ENCODE peak calls at places on chromosomes 5 and 9, in seven cellular contexts. One of them, this sample, is unnamed.
A peak's percentile ranks its signal among the peaks of the same experiment; 100 is the strongest.

GRCh38 chr9:76558465-76558864 is 99.5 kb downstream of the GCNT1 start:
- DNase-seq in lower lobe of right lung: no peak
- DNase-seq in AG04450: no peak
- DNase-seq in heart left ventricle: no peak
- DNase-seq in fibroblast of lung: peak; percentile 30
- DNase-seq in colonic mucosa: no peak
- DNase-seq in endodermal cell: no peak
- DNase-seq in this sample: no peak

GRCh38 chr5:32989815-32990214 is 278.7 kb downstream of the NPR3 start:
- DNase-seq in lower lobe of right lung: no peak
- DNase-seq in fibroblast of lung: no peak
- DNase-seq in colonic mucosa: no peak
- DNase-seq in AG04450: no peak
- DNase-seq in endodermal cell: no peak
- DNase-seq in heart left ventricle: no peak
- DNase-seq in this sample: no peak

GRCh38 chr5:157744055-157745011 is 821 bp downstream of the LSM11 start:
- DNase-seq in fibroblast of lung: no peak
- DNase-seq in heart left ventricle: peak; percentile 72
- DNase-seq in AG04450: no peak
- DNase-seq in endodermal cell: no peak
- DNase-seq in colonic mucosa: no peak
- DNase-seq in lower lobe of right lung: peak; percentile 64
- DNase-seq in this sample: peak; percentile 53

GRCh38 chr5:602466-603035 is 9.6 kb upstream of the CEP72 start:
- DNase-seq in fibroblast of lung: no peak
- DNase-seq in lower lobe of right lung: no peak
- DNase-seq in AG04450: no peak
- DNase-seq in endodermal cell: peak; percentile 35
- DNase-seq in heart left ventricle: no peak
- DNase-seq in colonic mucosa: no peak
- DNase-seq in this sample: peak; percentile 22

GRCh38 chr9:94697972-94698581 is 28.4 kb upstream of the AOPEP start:
- DNase-seq in lower lobe of right lung: no peak
- DNase-seq in colonic mucosa: no peak
- DNase-seq in heart left ventricle: no peak
- DNase-seq in fibroblast of lung: peak; percentile 13
- DNase-seq in endodermal cell: peak; percentile 78
- DNase-seq in AG04450: no peak
- DNase-seq in this sample: no peak

GRCh38 chr5:158382473-158382872 is 523.5 kb upstream of the CLINT1 start:
- DNase-seq in AG04450: peak; percentile 88
- DNase-seq in fibroblast of lung: peak; percentile 97
- DNase-seq in colonic mucosa: peak; percentile 40
- DNase-seq in lower lobe of right lung: peak; percentile 68
- DNase-seq in endodermal cell: peak; percentile 81
- DNase-seq in heart left ventricle: peak; percentile 67
- DNase-seq in this sample: no peak

GRCh38 chr5:32144637-32145207 is 29.4 kb downstream of the GOLPH3 start:
- DNase-seq in lower lobe of right lung: no peak
- DNase-seq in fibroblast of lung: no peak
- DNase-seq in colonic mucosa: no peak
- DNase-seq in AG04450: no peak
- DNase-seq in endodermal cell: no peak
- DNase-seq in heart left ventricle: no peak
- DNase-seq in this sample: peak; percentile 37

GRCh38 chr5:146344155-146345118 is 5.8 kb downstream of the POU4F3 start:
- DNase-seq in endodermal cell: peak; percentile 95
- DNase-seq in fibroblast of lung: no peak
- DNase-seq in colonic mucosa: peak; percentile 18
- DNase-seq in heart left ventricle: no peak
- DNase-seq in AG04450: no peak
- DNase-seq in lower lobe of right lung: no peak
- DNase-seq in this sample: no peak

GRCh38 chr9:79357620-79358019 is 214.1 kb upstream of the TLE4 start:
- DNase-seq in fibroblast of lung: no peak
- DNase-seq in endodermal cell: no peak
- DNase-seq in heart left ventricle: no peak
- DNase-seq in colonic mucosa: no peak
- DNase-seq in lower lobe of right lung: peak; percentile 55
- DNase-seq in AG04450: no peak
- DNase-seq in this sample: no peak

GRCh38 chr9:83281306-83282255 is 218.6 kb upstream of the RASEF start:
- DNase-seq in endodermal cell: no peak
- DNase-seq in AG04450: no peak
- DNase-seq in colonic mucosa: no peak
- DNase-seq in heart left ventricle: no peak
- DNase-seq in lower lobe of right lung: no peak
- DNase-seq in fibroblast of lung: peak; percentile 6
- DNase-seq in this sample: no peak

GRCh38 chr5:137627730-137628129 is 108.2 kb downstream of the KLHL3 start:
- DNase-seq in heart left ventricle: no peak
- DNase-seq in endodermal cell: no peak
- DNase-seq in lower lobe of right lung: no peak
- DNase-seq in fibroblast of lung: no peak
- DNase-seq in colonic mucosa: no peak
- DNase-seq in AG04450: no peak
- DNase-seq in this sample: no peak

GRCh38 chr9:106962105-106962504 is 99.1 kb downstream of the ZNF462 start:
- DNase-seq in fibroblast of lung: no peak
- DNase-seq in colonic mucosa: no peak
- DNase-seq in AG04450: no peak
- DNase-seq in endodermal cell: no peak
- DNase-seq in lower lobe of right lung: no peak
- DNase-seq in heart left ventricle: no peak
- DNase-seq in this sample: no peak

GRCh38 chr5:2015116-2015848 is 132.6 kb upstream of the IRX4 start:
- DNase-seq in heart left ventricle: no peak
- DNase-seq in colonic mucosa: no peak
- DNase-seq in endodermal cell: peak; percentile 72
- DNase-seq in lower lobe of right lung: no peak
- DNase-seq in fibroblast of lung: no peak
- DNase-seq in AG04450: no peak
- DNase-seq in this sample: no peak

GRCh38 chr9:70352802-70353201 is 61.7 kb downstream of the KLF9 start:
- DNase-seq in lower lobe of right lung: no peak
- DNase-seq in AG04450: no peak
- DNase-seq in colonic mucosa: no peak
- DNase-seq in endodermal cell: no peak
- DNase-seq in fibroblast of lung: peak; percentile 48
- DNase-seq in heart left ventricle: no peak
- DNase-seq in this sample: no peak

GRCh38 chr9:100063185-100063584 is 35.6 kb downstream of the ERP44 start:
- DNase-seq in endodermal cell: peak; percentile 43
- DNase-seq in lower lobe of right lung: no peak
- DNase-seq in fibroblast of lung: peak; percentile 18
- DNase-seq in AG04450: no peak
- DNase-seq in heart left ventricle: no peak
- DNase-seq in colonic mucosa: no peak
- DNase-seq in this sample: no peak

GRCh38 chr5:156589859-156590216 is 260.3 kb upstream of the PPP1R2B start:
- DNase-seq in colonic mucosa: no peak
- DNase-seq in lower lobe of right lung: no peak
- DNase-seq in heart left ventricle: no peak
- DNase-seq in fibroblast of lung: no peak
- DNase-seq in AG04450: no peak
- DNase-seq in endodermal cell: no peak
- DNase-seq in this sample: no peak

GRCh38 chr5:172280937-172281336 is 2.6 kb downstream of the UBTD2 start:
- DNase-seq in fibroblast of lung: peak; percentile 85
- DNase-seq in heart left ventricle: no peak
- DNase-seq in colonic mucosa: no peak
- DNase-seq in lower lobe of right lung: no peak
- DNase-seq in AG04450: no peak
- DNase-seq in endodermal cell: no peak
- DNase-seq in this sample: no peak

GRCh38 chr9:104177003-104177611 is 83.0 kb downstream of the SMC2 start:
- DNase-seq in lower lobe of right lung: no peak
- DNase-seq in colonic mucosa: no peak
- DNase-seq in fibroblast of lung: no peak
- DNase-seq in AG04450: no peak
- DNase-seq in heart left ventricle: no peak
- DNase-seq in endodermal cell: no peak
- DNase-seq in this sample: no peak

GRCh38 chr5:51187953-51188591 is 195.2 kb upstream of the ISL1 start:
- DNase-seq in fibroblast of lung: no peak
- DNase-seq in endodermal cell: no peak
- DNase-seq in AG04450: no peak
- DNase-seq in lower lobe of right lung: no peak
- DNase-seq in heart left ventricle: no peak
- DNase-seq in colonic mucosa: no peak
- DNase-seq in this sample: no peak

DNA sequence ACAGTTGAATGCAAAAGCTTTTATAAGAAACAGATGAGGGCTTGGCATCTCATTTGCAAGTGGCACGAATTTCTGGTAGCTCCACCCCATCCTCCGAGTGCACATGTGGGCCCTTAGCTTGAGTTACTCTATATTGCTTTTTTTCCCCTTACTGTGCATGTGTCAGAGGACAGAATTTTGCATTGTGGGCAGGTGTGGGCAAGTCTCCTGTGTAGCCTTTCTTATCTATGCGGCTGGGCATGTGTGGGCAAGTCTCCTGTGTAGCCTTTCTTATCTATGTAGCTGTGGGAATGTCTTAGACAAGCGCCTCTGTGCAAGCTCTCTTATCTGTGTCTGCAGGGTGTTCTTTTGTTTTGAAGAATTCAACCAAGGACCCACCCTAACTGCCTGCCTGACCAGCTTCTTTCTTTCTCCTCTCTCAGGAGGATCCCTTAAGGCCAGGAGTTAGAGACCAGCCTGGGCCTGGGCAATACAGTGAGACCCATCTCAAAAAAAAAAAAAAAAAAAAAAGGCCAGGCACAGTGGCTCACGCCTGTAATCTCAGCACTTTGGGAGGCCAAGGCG is 34.1 kb upstream of the SIL1 start:
- DNase-seq in AG04450: no peak
- DNase-seq in lower lobe of right lung: no peak
- DNase-seq in heart left ventricle: no peak
- DNase-seq in colonic mucosa: no peak
- DNase-seq in fibroblast of lung: no peak
- DNase-seq in endodermal cell: no peak
- DNase-seq in this sample: no peak
- H3K27ac ChIP-seq in AG04450: no peak overlapping the region
- H3K27ac ChIP-seq in lower lobe of right lung: no peak overlapping the region
- H3K27ac ChIP-seq in heart left ventricle: no peak overlapping the region
- H3K27ac ChIP-seq in colonic mucosa: no peak overlapping the region
- H3K27ac ChIP-seq in fibroblast of lung: no peak overlapping the region
- H3K27ac ChIP-seq in endodermal cell: no peak overlapping the region
- H3K27ac ChIP-seq in this sample: no peak overlapping the region

DNA sequence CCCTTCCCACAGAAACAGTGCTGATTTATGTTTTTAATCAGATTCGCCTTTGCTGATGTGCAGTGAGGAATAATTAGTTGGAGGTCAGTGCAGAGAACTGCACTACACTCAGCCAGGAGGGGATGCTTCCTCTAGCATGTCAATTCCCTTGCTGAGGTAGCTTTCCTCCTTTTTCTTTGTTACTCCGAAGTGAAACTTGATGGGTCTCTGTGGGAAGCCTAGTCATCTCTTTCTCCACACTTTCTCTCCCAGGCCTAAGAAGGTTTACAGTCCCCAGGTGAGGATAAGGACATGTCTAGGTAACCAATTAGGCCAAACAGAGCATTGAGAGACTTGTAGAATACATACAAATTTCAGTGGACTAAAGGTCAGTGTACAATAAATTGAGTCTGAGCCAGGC is 461.8 kb downstream of the KIF4B start:
- DNase-seq in endodermal cell: peak; percentile 47
- DNase-seq in colonic mucosa: no peak
- DNase-seq in AG04450: no peak
- DNase-seq in lower lobe of right lung: no peak
- DNase-seq in fibroblast of lung: no peak
- DNase-seq in heart left ventricle: no peak
- DNase-seq in this sample: no peak
- H3K9me3 ChIP-seq in endodermal cell: no peaks in the 10 kb centered on the region
- H3K9me3 ChIP-seq in colonic mucosa: no peaks in the 10 kb centered on the region
- H3K9me3 ChIP-seq in AG04450: peaks cover 3% of the 10 kb centered on the region
- H3K9me3 ChIP-seq in lower lobe of right lung: no peaks in the 10 kb centered on the region
- H3K9me3 ChIP-seq in fibroblast of lung: no peaks in the 10 kb centered on the region
- H3K9me3 ChIP-seq in heart left ventricle: peaks cover 7% of the 10 kb centered on the region
- H3K9me3 ChIP-seq in this sample: no peaks in the 10 kb centered on the region

DNA sequence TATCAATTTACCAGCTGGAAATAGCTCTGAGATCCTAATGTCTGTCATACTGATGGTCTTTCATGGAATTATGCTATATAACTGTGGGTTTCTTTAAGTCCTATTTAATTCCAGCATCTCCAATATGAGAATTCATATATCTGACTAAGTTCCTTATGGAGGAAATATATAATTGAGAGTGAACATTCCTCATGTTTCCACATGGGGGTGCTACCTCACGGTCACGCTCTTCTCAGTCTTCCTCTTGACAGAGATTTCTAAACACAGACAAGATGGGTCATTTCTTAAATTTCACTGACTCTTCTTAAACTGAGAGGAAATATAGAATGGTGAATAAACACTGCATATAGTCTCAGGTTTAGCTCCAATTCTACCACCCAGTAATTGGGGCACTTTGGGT is 212.1 kb downstream of the SLF1 start:
- DNase-seq in colonic mucosa: no peak
- DNase-seq in fibroblast of lung: peak; percentile 10
- DNase-seq in heart left ventricle: no peak
- DNase-seq in endodermal cell: no peak
- DNase-seq in lower lobe of right lung: no peak
- DNase-seq in AG04450: no peak
- DNase-seq in this sample: no peak
- TF ChIP-seq CTCF in colonic mucosa: no peak
- TF ChIP-seq CTCF in fibroblast of lung: peak; percentile 40
- TF ChIP-seq CTCF in heart left ventricle: no peak
- TF ChIP-seq CTCF in endodermal cell: peak; percentile 78
- TF ChIP-seq CTCF in lower lobe of right lung: no peak
- TF ChIP-seq CTCF in AG04450: peak; percentile 27
- TF ChIP-seq CTCF in this sample: peak; percentile 15

DNA sequence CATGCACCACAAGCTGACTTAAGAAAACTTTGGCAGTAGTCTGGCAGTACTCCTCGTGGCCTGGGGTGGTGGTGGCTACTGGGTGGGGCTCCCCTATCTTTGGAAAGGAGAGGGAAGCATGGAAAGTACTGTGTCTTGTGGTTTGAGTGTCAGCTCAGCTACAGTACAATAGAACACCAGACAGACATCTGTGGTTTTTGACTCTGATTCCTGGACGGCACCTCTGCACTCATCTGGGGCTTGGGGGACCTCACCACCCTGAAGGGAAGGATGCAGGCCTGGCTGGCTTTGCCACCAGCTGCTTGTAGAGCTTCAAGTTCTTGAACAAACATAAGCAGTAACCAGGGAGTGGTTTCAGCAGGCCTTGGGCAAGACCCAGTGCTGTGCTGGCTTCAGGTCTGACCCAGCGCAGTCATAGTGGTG is 40.6 kb downstream of the TNFSF8 start:
- DNase-seq in colonic mucosa: no peak
- DNase-seq in AG04450: no peak
- DNase-seq in lower lobe of right lung: peak; percentile 76
- DNase-seq in fibroblast of lung: peak; percentile 22
- DNase-seq in heart left ventricle: no peak
- DNase-seq in endodermal cell: no peak
- DNase-seq in this sample: no peak
- H3K27ac ChIP-seq in colonic mucosa: no peak overlapping the region
- H3K27ac ChIP-seq in AG04450: no peak overlapping the region
- H3K27ac ChIP-seq in lower lobe of right lung: no peak overlapping the region
- H3K27ac ChIP-seq in fibroblast of lung: no peak overlapping the region
- H3K27ac ChIP-seq in heart left ventricle: no peak overlapping the region
- H3K27ac ChIP-seq in endodermal cell: no peak overlapping the region
- H3K27ac ChIP-seq in this sample: no peak overlapping the region

This sample was measured in right lobe of liver.